ENCODE peak calls at places on chromosomes 4 and X, in four cellular contexts. One of them, this sample, is unnamed.

GRCh38 chr4:157271166-157271869 is 50.8 kb downstream of the GRIA2 start:
- DNase-seq in adrenal gland: no peak
- DNase-seq in HL-60: no peak
- DNase-seq in CD8-positive, alpha-beta memory T cell: no peak
- DNase-seq in this sample: no peak

GRCh38 chr4:87835192-87835591 is 2.4 kb downstream of the MEPE start:
- DNase-seq in adrenal gland: no peak
- DNase-seq in HL-60: no peak
- DNase-seq in CD8-positive, alpha-beta memory T cell: no peak
- DNase-seq in this sample: no peak

GRCh38 chrX:23246001-23246400 is 88.6 kb upstream of the PTCHD1 start:
- DNase-seq in adrenal gland: no peak
- DNase-seq in HL-60: no peak
- DNase-seq in CD8-positive, alpha-beta memory T cell: no peak
- DNase-seq in this sample: no peak

GRCh38 chrX:106897259-106897658 is 5.9 kb downstream of the RIPPLY1 start:
- DNase-seq in adrenal gland: no peak
- DNase-seq in HL-60: no peak
- DNase-seq in CD8-positive, alpha-beta memory T cell: no peak
- DNase-seq in this sample: no peak

GRCh38 chrX:140912606-140913005 is 89.8 kb upstream of the SPANXB1 start:
- DNase-seq in adrenal gland: no peak
- DNase-seq in HL-60: no peak
- DNase-seq in CD8-positive, alpha-beta memory T cell: no peak
- DNase-seq in this sample: no peak

GRCh38 chr4:99715286-99715685 is 57.7 kb upstream of the C4orf54 start:
- DNase-seq in adrenal gland: no peak
- DNase-seq in HL-60: no peak
- DNase-seq in CD8-positive, alpha-beta memory T cell: no peak
- DNase-seq in this sample: no peak

GRCh38 chrX:97039363-97040029 is 155.8 kb downstream of the RPA4 start:
- DNase-seq in adrenal gland: peak
- DNase-seq in HL-60: no peak
- DNase-seq in CD8-positive, alpha-beta memory T cell: no peak
- DNase-seq in this sample: no peak

GRCh38 chr4:15938182-15938581 is 358 bp downstream of the FGFBP1 start:
- DNase-seq in adrenal gland: no peak
- DNase-seq in HL-60: no peak
- DNase-seq in CD8-positive, alpha-beta memory T cell: no peak
- DNase-seq in this sample: peak

GRCh38 chrX:151488677-151489076 is 74.8 kb upstream of the PASD1 start:
- DNase-seq in adrenal gland: peak
- DNase-seq in HL-60: no peak
- DNase-seq in CD8-positive, alpha-beta memory T cell: peak
- DNase-seq in this sample: no peak

GRCh38 chr4:186204103-186204559 is 12.8 kb downstream of the CYP4V2 start:
- DNase-seq in adrenal gland: peak
- DNase-seq in HL-60: no peak
- DNase-seq in CD8-positive, alpha-beta memory T cell: no peak
- DNase-seq in this sample: no peak

GRCh38 chr4:80540785-80541469 is 205.4 kb downstream of the CFAP299 start:
- DNase-seq in adrenal gland: no peak
- DNase-seq in HL-60: no peak
- DNase-seq in CD8-positive, alpha-beta memory T cell: no peak
- DNase-seq in this sample: no peak

GRCh38 chr4:1470816-1471442 is 64.7 kb upstream of the NKX1-1 start:
- DNase-seq in adrenal gland: no peak
- DNase-seq in HL-60: no peak
- DNase-seq in CD8-positive, alpha-beta memory T cell: no peak
- DNase-seq in this sample: no peak

GRCh38 chrX:9943420-9943819 is 23.7 kb upstream of the CLDN34 start:
- DNase-seq in adrenal gland: no peak
- DNase-seq in HL-60: no peak
- DNase-seq in CD8-positive, alpha-beta memory T cell: no peak
- DNase-seq in this sample: no peak

GRCh38 chrX:46178763-46179162 is 366.5 kb downstream of the ZNF674 start:
- DNase-seq in adrenal gland: no peak
- DNase-seq in HL-60: no peak
- DNase-seq in CD8-positive, alpha-beta memory T cell: no peak
- DNase-seq in this sample: no peak

GRCh38 chr4:26020083-26020668 is 106.2 kb downstream of the SMIM20 start:
- DNase-seq in adrenal gland: no peak
- DNase-seq in HL-60: peak
- DNase-seq in CD8-positive, alpha-beta memory T cell: no peak
- DNase-seq in this sample: no peak

DNA sequence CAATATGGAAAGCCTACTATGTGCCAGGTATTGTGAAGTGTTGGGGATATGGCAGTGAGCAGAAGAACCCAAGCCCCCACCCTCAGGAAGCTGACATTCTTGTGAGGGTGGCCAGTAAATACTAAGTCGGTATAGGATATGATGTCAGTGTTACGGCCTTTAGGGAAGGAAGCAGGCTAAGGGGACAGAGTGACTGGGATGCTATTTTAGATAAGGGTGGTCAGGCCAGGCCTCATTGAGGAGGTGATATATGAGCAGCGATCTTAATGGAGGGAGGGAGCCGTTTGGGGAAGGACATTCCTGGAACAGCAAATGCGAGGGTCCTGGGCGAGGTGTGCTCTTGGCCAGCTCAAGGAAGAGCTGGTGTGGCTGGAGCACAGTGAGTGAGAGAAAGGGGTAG is 2.0 kb downstream of the ATP6AP1 start:
- DNase-seq in adrenal gland: no peak
- DNase-seq in HL-60: no peak
- DNase-seq in CD8-positive, alpha-beta memory T cell: no peak
- DNase-seq in this sample: no peak
- H3K4me3 ChIP-seq in adrenal gland: no peak
- H3K4me3 ChIP-seq in HL-60: peak
- H3K4me3 ChIP-seq in CD8-positive, alpha-beta memory T cell: no peak
- H3K4me3 ChIP-seq in this sample: no peak

DNA sequence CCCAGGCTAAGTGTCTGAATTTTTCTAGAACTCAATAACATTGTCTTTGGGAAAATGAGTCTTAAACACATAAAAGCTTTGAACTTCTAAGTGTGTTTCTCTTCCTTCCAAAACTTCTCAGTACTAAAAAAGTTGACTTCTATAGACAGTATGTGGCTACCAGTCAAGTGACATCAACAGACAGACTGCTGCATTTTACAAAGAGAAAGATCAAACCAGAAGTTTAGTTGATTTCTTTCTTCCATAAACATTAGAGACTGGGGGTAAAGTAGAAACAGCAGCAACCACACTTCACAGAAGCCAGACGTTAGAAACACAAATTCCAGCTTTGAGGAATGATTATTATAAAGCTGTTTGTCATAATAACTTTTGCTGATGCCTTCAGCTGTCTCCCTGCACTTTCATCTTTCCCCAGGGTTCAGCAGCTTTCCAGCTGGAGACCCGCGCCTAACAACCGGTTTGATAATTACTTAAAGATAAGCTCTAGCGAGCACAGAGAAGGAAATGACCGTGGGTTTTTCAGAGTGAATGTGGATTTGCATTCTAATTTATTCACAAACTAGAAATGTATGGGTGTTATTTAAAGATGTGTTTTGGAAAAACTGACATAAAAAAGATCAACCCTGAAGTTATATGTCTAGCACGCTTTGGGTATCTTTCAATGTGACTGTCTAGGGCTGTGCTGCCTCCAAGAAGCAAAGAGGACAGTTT is 15.2 kb upstream of the ENAM start:
- DNase-seq in adrenal gland: no peak
- DNase-seq in HL-60: no peak
- DNase-seq in CD8-positive, alpha-beta memory T cell: no peak
- DNase-seq in this sample: no peak
- H3K4me3 ChIP-seq in adrenal gland: no peak
- H3K4me3 ChIP-seq in HL-60: no peak
- H3K4me3 ChIP-seq in CD8-positive, alpha-beta memory T cell: no peak
- H3K4me3 ChIP-seq in this sample: peak

DNA sequence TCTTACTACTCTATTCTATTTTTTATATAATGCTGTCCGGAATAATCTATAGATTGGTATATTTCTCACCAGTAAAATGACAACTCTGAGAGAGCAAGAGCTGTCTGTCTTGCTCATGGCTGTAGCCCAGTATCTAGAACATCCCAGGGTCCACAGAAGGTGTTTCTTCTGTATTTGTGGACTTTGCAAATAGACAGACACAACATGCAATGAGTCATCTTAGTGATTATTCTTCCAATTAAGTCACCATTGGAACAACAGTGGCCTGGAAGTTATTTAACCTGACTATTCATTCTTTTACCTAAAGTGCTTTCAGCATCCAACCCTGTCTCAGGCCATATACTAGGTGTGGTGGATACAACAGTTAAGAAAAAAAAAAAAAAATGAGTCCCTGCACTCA is 179.5 kb downstream of the PPARGC1A start:
- DNase-seq in adrenal gland: no peak
- DNase-seq in HL-60: no peak
- DNase-seq in CD8-positive, alpha-beta memory T cell: no peak
- DNase-seq in this sample: no peak
- H3K4me3 ChIP-seq in adrenal gland: no peak
- H3K4me3 ChIP-seq in HL-60: no peak
- H3K4me3 ChIP-seq in CD8-positive, alpha-beta memory T cell: no peak
- H3K4me3 ChIP-seq in this sample: no peak

GRCh38 chr4:141352775-141353544 is 132.3 kb downstream of the ZNF330 start:
- DNase-seq in adrenal gland: no peak
- DNase-seq in HL-60: peak
- DNase-seq in CD8-positive, alpha-beta memory T cell: no peak
- DNase-seq in this sample: no peak
- H3K4me3 ChIP-seq in adrenal gland: no peak
- H3K4me3 ChIP-seq in HL-60: no peak
- H3K4me3 ChIP-seq in CD8-positive, alpha-beta memory T cell: no peak
- H3K4me3 ChIP-seq in this sample: no peak